ENCODE peak calls at places on chromosome 5, in nine cellular contexts. W is upper lobe of left lung, Z is HL-60, F is neural crest cell, X is AG09309, K is neural progenitor cell, N is fibroblast of lung, C is Peyer's patch, P is RWPE1. I is an unnamed sample.
A peak's percentile ranks its signal among the peaks of the same experiment; 100 is the strongest.

GRCh38 chr5:124302504-124302903 is 443.9 kb downstream of the ZNF608 start:
- DNase-seq in W (no peak), Z (no peak), F (no peak), X (no peak), K (no peak), N (peak; percentile 42), C (no peak), P (no peak), I (no peak)

GRCh38 chr5:157478726-157479125 is 18.7 kb downstream of the NIPAL4 start:
- DNase-seq in W (no peak), Z (no peak), F (no peak), X (no peak), K (no peak), N (no peak), C (no peak), P (no peak), I (no peak)

GRCh38 chr5:119287547-119288073 is 68.2 kb upstream of the TNFAIP8 start:
- DNase-seq in W (no peak), Z (no peak), F (no peak), X (no peak), K (no peak), N (peak; percentile 90), C (no peak), P (peak; percentile 37), I (no peak)

GRCh38 chr5:91514408-91514807 is 131.3 kb upstream of the ARRDC3 start:
- DNase-seq in W (no peak), Z (no peak), F (no peak), X (no peak), K (peak; percentile 31), N (no peak), C (no peak), P (no peak), I (no peak)

GRCh38 chr5:32088214-32088613 is 85.9 kb downstream of the GOLPH3 start:
- DNase-seq in W (no peak), Z (no peak), F (no peak), X (no peak), K (no peak), N (no peak), C (no peak), P (no peak), I (no peak)

GRCh38 chr5:119417891-119418781 is 34.2 kb upstream of the HSD17B4 start:
- DNase-seq in W (no peak), Z (no peak), F (no peak), X (peak; percentile 77), K (peak; percentile 27), N (peak; percentile 92), C (no peak), P (no peak), I (no peak)

GRCh38 chr5:132433141-132433540 is 57.4 kb downstream of the IRF1 start:
- DNase-seq in W (no peak), Z (no peak), F (no peak), X (no peak), K (no peak), N (no peak), C (no peak), P (no peak), I (no peak)

GRCh38 chr5:143397302-143398052 is 6.0 kb downstream of the NR3C1 start:
- DNase-seq in W (no peak), Z (no peak), F (no peak), X (no peak), K (no peak), N (no peak), C (no peak), P (no peak), I (no peak)

GRCh38 chr5:81590498-81591384 is 160.2 kb downstream of the SSBP2 start:
- DNase-seq in W (no peak), Z (no peak), F (no peak), X (no peak), K (peak; percentile 35), N (peak; percentile 45), C (no peak), P (no peak), I (no peak)

GRCh38 chr5:108681079-108681921 is 66.4 kb upstream of the FER start:
- DNase-seq in W (no peak), Z (no peak), F (peak; percentile 17), X (peak; percentile 56), K (peak; percentile 71), N (peak; percentile 60), C (no peak), P (peak; percentile 73), I (peak; percentile 26)

GRCh38 chr5:41871866-41872265 is 1.6 kb upstream of the OXCT1 start:
- DNase-seq in W (no peak), Z (no peak), F (no peak), X (peak; percentile 41), K (no peak), N (peak; percentile 83), C (no peak), P (no peak), I (no peak)

GRCh38 chr5:84383296-84383815 is 1.3 kb downstream of the EDIL3 start:
- DNase-seq in W (no peak), Z (no peak), F (peak; percentile 1), X (no peak), K (no peak), N (no peak), C (peak; percentile 48), P (no peak), I (no peak)

GRCh38 chr5:167770461-167770860 is 521.0 kb upstream of the WWC1 start:
- DNase-seq in W (no peak), Z (no peak), F (no peak), X (peak; percentile 96), K (no peak), N (peak; percentile 92), C (no peak), P (no peak), I (no peak)

GRCh38 chr5:133274597-133274935 is 222.8 kb downstream of the HSPA4 start:
- DNase-seq in W (no peak), Z (no peak), F (no peak), X (no peak), K (peak; percentile 79), N (no peak), C (no peak), P (no peak), I (no peak)

GRCh38 chr5:100595152-100595811 is 60.1 kb downstream of the FAM174A start:
- DNase-seq in W (no peak), Z (no peak), F (no peak), X (peak; percentile 83), K (no peak), N (peak; percentile 98), C (no peak), P (peak; percentile 54), I (peak; percentile 85)

DNA sequence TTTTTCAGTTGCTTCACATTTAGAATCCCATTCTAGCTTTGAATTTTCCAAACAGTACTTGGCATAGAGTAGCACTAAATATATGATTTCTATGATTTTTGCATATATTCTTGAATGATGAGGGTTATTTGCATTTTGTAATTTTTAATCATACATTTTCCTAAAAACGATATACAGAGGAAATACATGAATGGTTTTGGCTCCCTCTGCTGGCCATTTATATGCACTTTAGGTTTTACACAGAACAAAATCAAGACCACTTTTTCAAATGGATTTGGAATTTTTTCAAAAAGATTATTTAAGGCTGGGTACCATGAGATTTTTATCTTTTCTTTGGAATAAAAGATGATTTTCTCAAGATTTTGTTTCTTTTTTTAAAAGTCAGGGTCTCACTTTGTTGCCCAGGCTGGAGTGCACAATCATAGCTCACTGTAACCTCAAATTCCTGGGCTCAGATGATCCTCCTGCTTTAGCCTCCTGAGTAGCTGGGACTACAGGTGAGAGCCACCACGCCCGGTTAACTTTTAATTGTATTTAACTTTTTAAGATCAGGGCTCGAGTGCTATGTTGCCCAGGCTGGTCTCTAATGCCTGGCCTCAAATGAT is 16.7 kb upstream of the COMMD10 start:
- DNase-seq in W (no peak), Z (no peak), F (peak; percentile 28), X (no peak), K (peak; percentile 68), N (peak; percentile 40), C (no peak), P (peak; percentile 38), I (no peak)
- TF ChIP-seq CTCF in W (peak; percentile 48), Z (no peak), F (peak; percentile 96), X (peak; percentile 61), K (peak; percentile 93), N (peak; percentile 40), C (peak; percentile 84), P (peak; percentile 92), I (peak; percentile 57)

GRCh38 chr5:127297348-127298035 is 6.9 kb downstream of the MEGF10 start:
- DNase-seq in W (no peak), Z (no peak), F (no peak), X (no peak), K (no peak), N (no peak), C (no peak), P (no peak), I (no peak)
- TF ChIP-seq CTCF in W (no peak), Z (no peak), F (no peak), X (no peak), K (no peak), N (no peak), C (no peak), P (no peak), I (no peak)

DNA sequence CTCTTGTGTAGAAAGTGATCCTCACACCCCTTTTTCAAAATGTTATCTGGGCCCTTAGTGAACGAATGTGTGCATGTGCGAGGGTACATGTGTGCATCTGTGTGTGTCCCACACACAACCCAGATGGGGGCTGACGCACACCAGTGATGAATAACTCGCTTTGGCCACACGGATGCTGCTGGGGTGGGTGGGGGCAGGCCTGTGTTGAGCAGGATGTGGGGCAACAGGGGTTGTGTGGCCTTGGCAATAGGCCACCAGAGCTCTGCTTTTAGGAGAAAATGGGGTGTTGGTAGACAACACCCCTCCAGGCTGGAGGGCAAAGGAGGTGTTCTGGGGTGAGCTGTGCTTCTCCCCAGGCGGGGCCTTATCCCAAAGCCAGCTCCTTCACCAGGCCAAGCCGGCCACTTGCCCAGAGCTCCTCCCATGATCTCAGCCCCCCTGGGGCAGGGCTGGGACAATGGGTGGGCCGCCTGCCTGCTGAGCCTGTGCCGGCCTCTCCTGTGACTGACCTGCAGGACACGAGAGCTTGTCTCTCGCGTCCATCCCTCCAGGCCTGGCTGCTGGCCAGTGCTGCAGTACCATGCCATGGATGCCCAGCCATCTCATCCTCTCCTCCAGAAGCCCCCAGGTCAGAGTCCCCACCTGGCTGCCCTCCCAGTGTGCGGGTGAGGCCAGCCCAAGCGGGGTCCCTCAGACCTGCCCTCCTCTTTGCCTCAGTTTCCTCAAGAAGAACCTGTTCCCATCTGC is 1.7 kb downstream of the DBN1 start:
- DNase-seq in W (peak; percentile 78), Z (no peak), F (no peak), X (no peak), K (no peak), N (peak; percentile 73), C (no peak), P (no peak), I (no peak)
- TF ChIP-seq CTCF in W (no peak), Z (no peak), F (no peak), X (no peak), K (no peak), N (no peak), C (no peak), P (no peak), I (no peak)

GRCh38 chr5:6106756-6107155 is 271.6 kb downstream of the MED10 start:
- DNase-seq in W (no peak), Z (no peak), F (no peak), X (no peak), K (no peak), N (no peak), C (no peak), P (no peak), I (no peak)
- TF ChIP-seq CTCF in W (no peak), Z (no peak), F (no peak), X (no peak), K (no peak), N (no peak), C (no peak), P (no peak), I (no peak)